ENCODE peak calls at places on chromosomes 12 and 14, in five cellular contexts. R is stimulated activated effector memory CD8-positive, alpha-beta T cell treated with anti-CD3 and anti-CD28 coated beads, Interleukin-12 subunit alpha, Interleukin-12 subunit beta, amount 100 ng/mL, for 72 hours; H is NCI-H226; F is stimulated activated CD4-positive, alpha-beta T cell treated with anti-CD3 and anti-CD28 coated beads, Interleukin-15, amount 100 ng/mL, for 24 hours; W is left colon. J is an unnamed sample.

GRCh38 chr12:77943466-77943865 is 112.8 kb downstream of the NAV3 start:
- DNase-seq in H (peak), W (no peak), F (no peak), R (no peak), J (no peak)

GRCh38 chr14:77882631-77883030 is 82.7 kb downstream of the ADCK1 start:
- DNase-seq in H (no peak), R (no peak), W (no peak), F (no peak), J (peak)

GRCh38 chr12:24554612-24555300 is 394.1 kb downstream of the BCAT1 start:
- DNase-seq in F (no peak), H (no peak), R (no peak), W (no peak), J (no peak)

GRCh38 chr12:49358548-49359141 is 8.6 kb upstream of the SPATS2 start:
- DNase-seq in R (no peak), W (no peak), F (peak), H (peak), J (peak)

GRCh38 chr12:32493282-32493681 is 93.9 kb downstream of the FGD4 start:
- DNase-seq in W (no peak), R (no peak), H (no peak), F (no peak), J (no peak)

GRCh38 chr12:42315108-42315507 is 10.8 kb downstream of the ZCRB1 start:
- DNase-seq in R (no peak), H (no peak), F (no peak), W (no peak), J (no peak)

GRCh38 chr14:64556526-64556925 is 6.8 kb downstream of the PPP1R36 start:
- DNase-seq in R (no peak), H (peak), F (no peak), W (no peak), J (no peak)

GRCh38 chr12:12685305-12685704 is 10.7 kb downstream of the GPR19 start:
- DNase-seq in W (no peak), F (no peak), H (no peak), R (no peak), J (no peak)

GRCh38 chr12:12265571-12266388 is 1.1 kb downstream of the LRP6 start:
- DNase-seq in F (peak), W (no peak), R (no peak), H (no peak), J (no peak)

GRCh38 chr12:105574056-105574715 is 243.7 kb downstream of the C12orf75 start:
- DNase-seq in R (no peak), F (no peak), W (no peak), H (peak), J (no peak)

GRCh38 chr12:25493682-25494081 is 59.4 kb downstream of the LMNTD1 start:
- DNase-seq in W (no peak), H (no peak), R (no peak), F (no peak), J (no peak)

GRCh38 chr14:94388027-94388895 is at the start of gene SERPINA1:
- DNase-seq in R (no peak), F (no peak), H (no peak), W (no peak), J (no peak)

GRCh38 chr14:78967111-78967809 is 797.1 kb downstream of the NRXN3 start:
- DNase-seq in H (peak), R (no peak), W (no peak), F (no peak), J (no peak)

GRCh38 chr12:26176725-26177124 is 18.6 kb upstream of the SSPN start:
- DNase-seq in F (no peak), W (no peak), R (no peak), H (no peak), J (no peak)

J was measured in DND-41.